ENCODE peak calls at places on chromosome 22, in nine cellular contexts. P is Panc1; M is ascending aorta; D is A673; Z is cardiac muscle cell; F is heart left ventricle; T is CD4-positive, CD25-positive, alpha-beta regulatory T cell; B is lower lobe of right lung; L is tibial artery. H is an unnamed sample. For H3K9me3 and H3K27me3, the result is how much of the 10 kb centered on the place peaks cover.

GRCh38 chr22:38872831-38873248 is 824 bp upstream of the CBX6 start:
- DNase-seq in M (no peak), D (no peak), P (no peak), F (peak), L (peak), T (no peak), Z (peak), B (peak), H (peak)

GRCh38 chr22:37896181-37896592 is 9.9 kb upstream of the MICALL1 start:
- DNase-seq in D (no peak), L (no peak), T (peak), B (no peak), F (no peak), P (no peak), Z (peak), M (no peak), H (no peak)

GRCh38 chr22:46047841-46048595 is 71.1 kb upstream of the WNT7B start:
- DNase-seq in P (no peak), F (no peak), B (peak), M (peak), D (no peak), T (no peak), Z (no peak), L (peak), H (no peak)

GRCh38 chr22:23911318-23911980 is 17.3 kb downstream of the MIF start:
- DNase-seq in M (no peak), F (no peak), B (no peak), L (peak), D (no peak), T (no peak), P (no peak), Z (no peak), H (no peak)

GRCh38 chr22:23774114-23774921 is 1.7 kb downstream of the MMP11 start:
- DNase-seq in M (no peak), D (no peak), L (no peak), B (no peak), P (no peak), T (no peak), F (no peak), Z (no peak), H (no peak)

GRCh38 chr22:41847300-41847699 is 14.4 kb downstream of the SREBF2 start:
- DNase-seq in L (no peak), D (no peak), P (no peak), B (no peak), F (no peak), T (no peak), M (no peak), Z (no peak), H (no peak)

GRCh38 chr22:41429946-41430332 is 16.7 kb downstream of the TOB2 start:
- DNase-seq in P (no peak), L (no peak), D (no peak), B (no peak), F (no peak), T (no peak), M (no peak), Z (no peak), H (no peak)

GRCh38 chr22:44182591-44183588 is 2.2 kb downstream of the PARVG start:
- DNase-seq in M (no peak), Z (no peak), T (peak), D (no peak), L (peak), F (peak), P (no peak), B (peak), H (no peak)

GRCh38 chr22:32775957-32776356 is 25.5 kb upstream of the TIMP3 start:
- DNase-seq in B (no peak), F (no peak), D (no peak), P (no peak), M (no peak), T (no peak), Z (peak), L (no peak), H (peak)

GRCh38 chr22:37032535-37033460 is 13.3 kb downstream of the MPST start:
- DNase-seq in F (no peak), B (peak), M (no peak), P (no peak), T (no peak), Z (peak), L (no peak), D (no peak), H (peak)

GRCh38 chr22:43854786-43855271 is 7.5 kb downstream of the SULT4A1 start:
- DNase-seq in Z (no peak), L (peak), D (no peak), P (no peak), T (no peak), B (no peak), F (no peak), M (no peak), H (no peak)

GRCh38 chr22:36768616-36769015 is 7.3 kb downstream of the IFT27 start:
- DNase-seq in F (no peak), Z (no peak), P (no peak), M (no peak), B (no peak), D (no peak), T (no peak), L (peak), H (no peak)

GRCh38 chr22:45314789-45315188 is 5.1 kb downstream of the FAM118A start:
- DNase-seq in L (no peak), T (no peak), M (no peak), F (no peak), B (no peak), P (no peak), D (no peak), Z (no peak), H (no peak)

GRCh38 chr22:44340271-44341239 is 27.8 kb upstream of the SHISAL1 start:
- DNase-seq in Z (no peak), M (no peak), T (no peak), D (no peak), B (no peak), P (no peak), F (no peak), L (no peak), H (no peak)

GRCh38 chr22:37331811-37332536 is 49.7 kb downstream of the CYTH4 start:
- DNase-seq in D (no peak), M (no peak), P (no peak), Z (no peak), L (no peak), F (no peak), T (no peak), B (no peak), H (no peak)

GRCh38 chr22:31088233-31088986 is 7.3 kb downstream of the SMTN start:
- DNase-seq in D (no peak), M (no peak), L (peak), F (no peak), B (no peak), T (no peak), Z (no peak), P (no peak), H (no peak)

GRCh38 chr22:31692186-31692886 is 30.3 kb upstream of the PISD start:
- DNase-seq in M (no peak), L (no peak), F (no peak), B (no peak), D (no peak), T (peak), P (no peak), Z (peak), H (no peak)

GRCh38 chr22:42300286-42301071 is 30.0 kb upstream of the TCF20 start:
- DNase-seq in B (no peak), Z (no peak), D (no peak), M (no peak), P (no peak), L (no peak), T (peak), F (no peak), H (no peak)

GRCh38 chr22:39592104-39593060 is 21.8 kb downstream of the CACNA1I start:
- DNase-seq in D (no peak), B (no peak), M (no peak), P (no peak), Z (peak), T (no peak), F (no peak), L (no peak), H (peak)

GRCh38 chr22:35587447-35587870 is 29.7 kb downstream of the MB start:
- DNase-seq in L (peak), M (no peak), D (peak), B (peak), F (peak), T (no peak), Z (no peak), P (no peak), H (no peak)
- H3K4me3 ChIP-seq in L (no peak), M (no peak), D (no peak), B (no peak), F (no peak), T (no peak), Z (no peak), P (no peak), H (no peak)

DNA sequence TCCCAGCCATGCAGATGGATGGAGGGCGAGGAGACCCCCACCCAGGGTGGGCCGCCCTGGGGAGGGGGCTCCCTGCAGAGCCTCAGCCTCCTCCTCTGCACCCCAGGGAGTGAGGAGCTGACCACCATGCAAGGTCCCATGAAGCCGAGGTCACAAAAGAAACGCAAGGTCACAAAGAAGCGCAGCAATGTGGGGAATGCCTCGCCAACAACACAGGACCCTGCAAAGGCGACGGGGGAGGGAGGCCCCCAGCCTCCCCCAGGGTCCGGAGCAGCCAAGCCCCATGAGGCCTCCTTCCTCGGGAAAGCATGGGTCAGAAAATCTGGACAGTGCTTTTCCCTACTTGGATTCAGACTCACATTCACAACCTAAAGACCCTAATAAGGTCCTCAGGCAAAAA is 191.5 kb downstream of the BRD1 start:
- DNase-seq in P (no peak), T (no peak), M (no peak), F (no peak), L (no peak), Z (no peak), D (no peak), B (no peak), H (no peak)
- H3K9me3 ChIP-seq in P (under half), T (under half), M (under half), F (under half), L (under half), Z (under half), D (under half), B (under half), H (under half)

GRCh38 chr22:25841775-25842174 is 99.8 kb downstream of the MYO18B start:
- DNase-seq in D (no peak), F (no peak), L (no peak), B (no peak), Z (no peak), M (no peak), P (no peak), T (no peak), H (no peak)
- H3K27me3 ChIP-seq in D (under half), F (under half), L (under half), B (under half), Z (under half), M (under half), P (under half), T (under half), H (under half)

GRCh38 chr22:28349114-28349513 is 330.5 kb downstream of the TTC28 start:
- DNase-seq in M (no peak), Z (no peak), T (no peak), L (no peak), D (no peak), P (no peak), B (no peak), F (no peak), H (no peak)
- H3K4me3 ChIP-seq in M (no peak), Z (no peak), T (no peak), L (no peak), D (no peak), P (no peak), B (no peak), F (no peak), H (no peak)

GRCh38 chr22:47406896-47407295 is 644.4 kb downstream of the TBC1D22A start:
- DNase-seq in L (peak), Z (no peak), D (no peak), F (no peak), B (no peak), T (no peak), M (no peak), P (no peak), H (no peak)

GRCh38 chr22:47409501-47410275 is 647.2 kb downstream of the TBC1D22A start:
- DNase-seq in P (no peak), F (no peak), M (no peak), Z (no peak), D (no peak), L (no peak), B (no peak), T (no peak), H (no peak)

GRCh38 chr22:47407626-47408025 is 645.2 kb downstream of the TBC1D22A start:
- DNase-seq in Z (no peak), B (no peak), L (peak), M (no peak), P (no peak), D (no peak), T (no peak), F (no peak), H (no peak)

GRCh38 chr22:47406180-47406723 is 643.8 kb downstream of the TBC1D22A start:
- DNase-seq in T (no peak), M (no peak), Z (no peak), P (no peak), D (no peak), L (peak), F (no peak), B (no peak), H (no peak)

GRCh38 chr22:47408409-47408808 is 646.0 kb downstream of the TBC1D22A start:
- DNase-seq in T (no peak), M (no peak), F (no peak), B (no peak), D (no peak), L (peak), Z (no peak), P (no peak), H (no peak)
- H3K9me3 ChIP-seq in T (under half), M (under half), F (under half), B (under half), D (under half), L (under half), Z (under half), P (under half), H (under half)

GRCh38 chr22:20249797-20250354 is 18.2 kb downstream of the RTN4R start:
- DNase-seq in M (no peak), L (no peak), T (no peak), B (no peak), Z (peak), F (no peak), P (no peak), D (no peak), H (peak)

GRCh38 chr22:20253161-20253560 is 15.0 kb downstream of the RTN4R start:
- DNase-seq in T (no peak), F (no peak), L (no peak), Z (no peak), B (no peak), D (no peak), P (no peak), M (no peak), H (no peak)

GRCh38 chr22:20251981-20252380 is 16.1 kb downstream of the RTN4R start:
- DNase-seq in M (no peak), T (no peak), B (no peak), D (no peak), Z (no peak), L (no peak), P (no peak), F (no peak), H (no peak)

GRCh38 chr22:20248461-20248959 is 19.6 kb downstream of the RTN4R start:
- DNase-seq in M (no peak), P (no peak), F (no peak), B (no peak), Z (no peak), T (no peak), L (no peak), D (no peak), H (no peak)

DNA sequence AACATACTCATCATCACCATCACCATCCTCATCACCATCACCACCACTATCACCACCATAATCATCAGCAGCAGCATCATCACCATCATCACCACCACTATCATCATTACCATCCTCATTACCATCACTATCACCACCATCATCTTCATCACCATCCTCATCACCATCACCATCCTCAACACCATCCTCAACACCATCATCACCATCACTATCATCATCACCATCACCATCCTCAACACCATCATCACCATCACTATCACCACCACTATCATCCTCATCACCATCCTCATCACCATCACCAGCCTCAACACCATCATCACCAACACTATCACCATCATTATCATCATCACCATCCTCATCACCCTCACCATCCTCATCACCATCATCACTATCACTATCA is 16.6 kb downstream of the RTN4R start:
- DNase-seq in Z (no peak), L (no peak), D (no peak), M (no peak), B (no peak), T (no peak), F (no peak), P (no peak), H (no peak)
- H3K27me3 ChIP-seq in Z (under half), L (under half), D (under half), M (under half), B (under half), T (under half), F (under half), P (under half), H (under half)

DNA sequence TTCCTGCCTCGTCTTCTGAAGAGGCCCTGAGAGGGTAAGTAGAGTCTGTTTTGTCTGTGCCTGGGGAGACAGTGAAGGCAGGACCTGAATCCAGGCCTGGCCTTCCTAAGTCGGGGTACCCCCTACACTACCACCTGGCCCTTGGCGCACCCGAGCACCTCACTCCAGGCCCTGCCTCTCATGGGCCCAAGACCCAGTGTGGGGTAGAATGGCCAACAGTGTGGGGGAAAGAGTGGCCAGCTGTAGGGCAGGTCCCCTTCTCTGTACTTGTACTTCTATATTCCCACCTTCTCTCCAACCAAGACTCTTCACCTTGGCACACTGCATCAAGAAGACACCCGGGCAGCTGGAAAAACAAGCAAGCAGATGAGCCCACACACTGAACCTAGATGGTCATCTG is 22.4 kb upstream of the BID start:
- DNase-seq in B (no peak), L (no peak), D (no peak), F (no peak), M (no peak), Z (no peak), T (no peak), P (no peak), H (no peak)
- H3K4me3 ChIP-seq in B (no peak), L (no peak), D (no peak), F (no peak), M (no peak), Z (no peak), T (no peak), P (no peak), H (no peak)

GRCh38 chr22:49063040-49063329 is 764.7 kb downstream of the BRD1 start:
- DNase-seq in P (no peak), F (no peak), Z (no peak), T (no peak), D (no peak), B (no peak), L (no peak), M (no peak), H (no peak)

GRCh38 chr22:49066619-49067018 is 761.1 kb downstream of the BRD1 start:
- DNase-seq in Z (no peak), P (no peak), F (no peak), M (no peak), B (no peak), D (no peak), L (no peak), T (no peak), H (no peak)

GRCh38 chr22:49062155-49063039 is 765.3 kb downstream of the BRD1 start:
- DNase-seq in D (no peak), P (no peak), M (no peak), Z (no peak), L (no peak), F (no peak), B (no peak), T (no peak), H (no peak)

GRCh38 chr22:49067504-49067903 is 760.2 kb downstream of the BRD1 start:
- DNase-seq in Z (no peak), T (no peak), F (no peak), M (no peak), L (no peak), D (no peak), B (no peak), P (no peak), H (no peak)

DNA sequence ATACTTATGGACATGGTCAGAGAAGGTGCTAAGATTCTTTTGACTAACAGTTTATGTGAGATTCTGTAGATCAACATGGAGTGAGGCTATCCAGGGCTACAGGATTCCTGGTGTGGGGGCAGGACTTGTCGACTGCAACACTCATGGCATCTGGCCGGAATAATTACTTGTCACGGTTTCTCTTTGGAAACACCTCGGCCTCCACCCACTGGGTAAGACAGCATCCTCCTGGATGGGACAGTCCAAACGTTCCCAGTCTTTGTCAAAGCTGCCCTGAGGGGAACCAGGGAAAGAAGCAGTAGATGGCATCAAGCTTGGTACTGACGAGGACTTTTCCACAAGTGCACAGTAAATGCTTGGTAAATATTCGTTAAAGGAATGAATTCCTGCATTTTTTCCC is 762.8 kb downstream of the BRD1 start:
- DNase-seq in B (no peak), Z (no peak), D (no peak), P (no peak), T (no peak), L (peak), M (no peak), F (no peak), H (no peak)
- H3K9me3 ChIP-seq in B (under half), Z (under half), D (under half), P (under half), T (under half), L (under half), M (under half), F (under half), H (under half)

GRCh38 chr22:22397292-22397870 is 111.2 kb downstream of the ZNF280B start:
- DNase-seq in B (no peak), P (no peak), Z (peak), D (no peak), T (no peak), M (no peak), F (no peak), L (no peak), H (peak)

GRCh38 chr22:22397875-22398524 is 110.5 kb downstream of the ZNF280B start:
- DNase-seq in Z (no peak), D (no peak), B (no peak), F (peak), L (no peak), P (no peak), T (no peak), M (no peak), H (no peak)

GRCh38 chr22:22398530-22399327 is 109.8 kb downstream of the ZNF280B start:
- DNase-seq in M (no peak), T (no peak), L (no peak), F (no peak), B (no peak), D (no peak), Z (no peak), P (no peak), H (no peak)

GRCh38 chr22:22395230-22395629 is 113.3 kb downstream of the ZNF280B start:
- DNase-seq in F (no peak), P (no peak), L (no peak), Z (no peak), T (no peak), M (no peak), B (no peak), D (no peak), H (no peak)

DNA sequence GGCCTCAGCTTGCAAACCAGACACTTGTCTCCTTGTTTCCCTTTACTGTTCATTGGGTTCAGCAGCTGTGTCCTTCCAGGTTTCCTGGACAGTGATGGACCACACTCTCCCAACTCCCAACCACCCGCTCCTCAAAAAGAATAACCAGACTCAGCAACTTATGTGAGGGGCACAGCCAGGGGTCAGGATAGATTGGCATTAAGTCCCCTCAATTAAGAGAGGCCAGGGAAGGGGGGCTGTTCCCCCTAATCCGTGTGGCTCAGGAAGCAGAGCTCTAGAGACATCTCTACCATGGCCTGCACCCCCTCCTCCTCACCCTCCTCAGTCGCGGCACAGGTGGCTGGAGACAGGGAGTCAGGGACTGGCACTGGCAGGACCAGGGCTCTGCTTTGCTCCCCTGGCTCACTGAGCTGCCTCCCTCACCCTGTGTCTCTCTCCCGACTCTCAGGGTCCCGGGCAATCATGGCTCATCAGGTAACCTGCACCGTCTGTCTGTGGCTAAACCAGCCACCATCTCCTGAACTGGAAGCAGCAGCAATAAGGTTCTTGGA is 111.7 kb downstream of the ZNF280B start:
- DNase-seq in M (no peak), Z (no peak), B (no peak), D (no peak), F (no peak), P (no peak), T (no peak), L (no peak), H (no peak)
- H3K27me3 ChIP-seq in M (under half), Z (under half), B (under half), D (under half), F (under half), P (under half), T (under half), L (under half), H (under half)

H was measured in MG63.